ENCODE peak calls at places on chromosomes 3 and 15, in five cellular contexts. W is CD8-positive, alpha-beta memory T cell; R is heart left ventricle; H is esophagus squamous epithelium; T is Peyer's patch. G is an unnamed sample. For H3K27me3, the result is how much of the 10 kb centered on the place peaks cover.

GRCh38 chr3:102142379-102143058 is 292.3 kb upstream of the ZPLD1 start:
- DNase-seq in W (no peak), H (no peak), R (no peak), T (no peak), G (no peak)

GRCh38 chr3:193754719-193755118 is 161.7 kb downstream of the OPA1 start:
- DNase-seq in T (no peak), R (no peak), W (no peak), H (no peak), G (no peak)

GRCh38 chr15:46229263-46229662 is 594.4 kb downstream of the SQOR start:
- DNase-seq in H (no peak), W (no peak), R (no peak), T (no peak), G (no peak)

GRCh38 chr3:25885544-25885943 is 95.7 kb downstream of the OXSM start:
- DNase-seq in W (no peak), T (no peak), H (no peak), R (no peak), G (no peak)

GRCh38 chr15:29143909-29144308 is 125.7 kb downstream of the NSMCE3 start:
- DNase-seq in R (no peak), W (no peak), H (no peak), T (no peak), G (no peak)

GRCh38 chr3:46959169-46959515 is 17.4 kb downstream of the CCDC12 start:
- DNase-seq in T (no peak), H (no peak), W (no peak), R (peak), G (no peak)

GRCh38 chr3:102163039-102163817 is 271.6 kb upstream of the ZPLD1 start:
- DNase-seq in H (no peak), R (no peak), T (no peak), W (no peak), G (peak)

GRCh38 chr3:70065666-70066253 is 66.2 kb downstream of the SAMMSON start:
- DNase-seq in H (no peak), W (no peak), T (no peak), R (no peak), G (no peak)

GRCh38 chr15:93072440-93073394 is 16.3 kb downstream of the RGMA start:
- DNase-seq in R (peak), W (no peak), H (no peak), T (no peak), G (no peak)

GRCh38 chr15:64779630-64780029 is 4.2 kb upstream of the RBPMS2 start:
- DNase-seq in T (no peak), H (no peak), W (no peak), R (no peak), G (no peak)

GRCh38 chr3:188947401-188947982 is 224.3 kb upstream of the TPRG1 start:
- DNase-seq in R (peak), W (no peak), H (no peak), T (peak), G (no peak)
- H3K4me3 ChIP-seq in R (peak), W (peak), H (peak), T (peak), G (no peak)

DNA sequence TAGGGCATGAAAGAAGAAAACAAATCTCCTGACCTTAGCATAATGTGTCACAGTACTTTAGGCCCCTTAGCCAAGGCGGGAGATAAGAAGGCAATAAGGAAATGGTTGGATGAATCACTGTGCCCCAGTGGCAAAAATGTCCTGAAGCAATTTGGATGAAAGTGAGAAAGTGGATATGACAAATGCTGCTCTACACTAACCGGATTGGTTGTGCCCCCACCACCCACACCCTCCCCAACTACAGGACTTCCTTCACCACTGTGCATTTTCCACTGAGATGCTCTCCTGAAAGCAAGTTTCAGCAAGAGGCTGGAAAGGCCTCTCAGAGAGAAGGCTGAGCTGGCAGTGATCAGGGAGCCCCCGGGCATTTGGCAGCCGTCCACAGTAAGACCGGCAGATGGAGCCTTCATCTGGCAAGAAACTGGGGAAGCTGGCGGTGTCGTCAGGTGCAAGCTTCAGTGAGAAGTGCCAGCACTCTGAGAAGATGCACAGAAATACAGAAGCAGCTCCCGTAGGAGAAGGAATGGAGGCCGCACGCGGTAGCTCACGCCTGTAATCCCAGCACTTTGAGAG is 63.8 kb downstream of the ATP1B3 start:
- DNase-seq in T (peak), W (no peak), R (no peak), H (no peak), G (no peak)
- H3K27ac ChIP-seq in T (peak), W (no peak), R (no peak), H (peak), G (no peak)

GRCh38 chr15:57290826-57291225 is 85.5 kb upstream of the CGNL1 start:
- DNase-seq in H (no peak), R (no peak), W (no peak), T (no peak), G (no peak)
- H3K27me3 ChIP-seq in H (under half), R (under half), W (under half), T (under half), G (under half)

GRCh38 chr3:122774564-122774963 is 19.1 kb downstream of the HSPBAP1 start:
- DNase-seq in W (no peak), T (no peak), R (no peak), H (no peak), G (no peak)

GRCh38 chr3:122772827-122773226 is 20.8 kb downstream of the HSPBAP1 start:
- DNase-seq in R (no peak), H (no peak), T (no peak), W (no peak), G (no peak)

GRCh38 chr3:122776675-122777074 is 17.0 kb downstream of the HSPBAP1 start:
- DNase-seq in W (no peak), R (no peak), T (no peak), H (no peak), G (no peak)

GRCh38 chr3:122777077-122777476 is 16.6 kb downstream of the HSPBAP1 start:
- DNase-seq in W (no peak), R (no peak), T (no peak), H (no peak), G (no peak)

DNA sequence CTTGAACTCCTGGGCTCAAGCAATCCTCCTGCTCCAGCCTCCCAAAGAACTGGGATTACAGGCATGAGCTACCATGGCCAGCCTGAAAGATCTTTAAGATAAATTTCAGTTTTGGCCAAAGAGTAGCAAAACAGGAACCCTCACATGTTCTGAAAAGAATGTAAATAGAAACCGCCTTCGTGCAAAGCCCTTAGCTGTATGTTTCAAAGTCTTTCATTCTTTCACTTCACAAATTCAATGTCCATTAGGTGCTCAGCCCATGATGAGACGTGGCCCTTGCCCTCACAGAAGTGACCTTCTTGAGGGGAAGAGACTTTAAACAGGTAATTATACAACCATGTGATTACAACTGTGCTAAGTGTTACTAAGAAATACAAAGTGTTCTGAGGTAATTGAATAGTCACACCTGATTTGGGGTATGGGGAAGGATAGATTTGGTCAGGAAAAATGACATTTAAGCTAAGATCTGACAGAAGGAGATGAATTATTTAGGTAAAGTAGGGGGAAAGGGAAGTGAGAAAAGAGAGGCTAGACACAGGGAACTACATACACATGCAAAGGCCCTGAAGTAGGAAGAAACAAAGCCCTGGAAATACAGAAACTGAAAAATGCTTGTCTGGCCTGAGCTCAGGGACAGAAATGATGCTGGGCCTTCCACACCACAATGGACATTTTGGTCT is 19.6 kb downstream of the HSPBAP1 start:
- DNase-seq in R (no peak), H (no peak), T (no peak), W (no peak), G (no peak)
- H3K4me3 ChIP-seq in R (no peak), H (no peak), T (no peak), W (no peak), G (no peak)